ENCODE peak calls at places on chromosomes 3 and 15, in four cellular contexts. W is K562, G is GM12878, A is H1. U is an unnamed sample.

GRCh38 chr3:112634786-112635541 is 6.0 kb downstream of the CCDC80 start:
- DNase-seq in A (no peak), G (no peak), W (no peak), U (peak)

GRCh38 chr3:187955076-187955952 is 198.6 kb upstream of the LPP start:
- DNase-seq in W (no peak), A (no peak), G (no peak), U (peak)

GRCh38 chr3:132522353-132522752 is 74.7 kb upstream of the ACKR4 start:
- DNase-seq in W (no peak), A (no peak), G (peak), U (no peak)

GRCh38 chr15:94237903-94238302 is 6.5 kb downstream of the MCTP2 start:
- DNase-seq in W (no peak), A (no peak), G (no peak), U (peak)

GRCh38 chr3:101888653-101889052 is 39.3 kb downstream of the NFKBIZ start:
- DNase-seq in G (no peak), W (no peak), A (no peak), U (no peak)

GRCh38 chr3:31534036-31534435 is 1.3 kb downstream of the STT3B start:
- DNase-seq in A (no peak), G (peak), W (no peak), U (peak)

GRCh38 chr15:89863918-89864317 is 29.9 kb downstream of the AP3S2 start:
- DNase-seq in A (no peak), W (no peak), G (no peak), U (no peak)

GRCh38 chr15:20355256-20355868 is 186.2 kb downstream of the GOLGA6L6 start:
- DNase-seq in W (no peak), G (no peak), A (no peak), U (no peak)

GRCh38 chr15:94584833-94585244 is 353.5 kb downstream of the MCTP2 start:
- DNase-seq in A (no peak), W (no peak), G (peak), U (no peak)

GRCh38 chr3:27108322-27108721 is 260.9 kb downstream of the NEK10 start:
- DNase-seq in A (no peak), G (no peak), W (no peak), U (no peak)

GRCh38 chr3:176032043-176032442 is 1165.2 kb downstream of the TBL1XR1 start:
- DNase-seq in G (no peak), W (no peak), A (no peak), U (peak)
- TF ChIP-seq CHD1 in G (no peak), W (no peak), A (no peak), U (no peak)

GRCh38 chr3:169769287-169770181 is at the start of gene ACTRT3:
- DNase-seq in G (no peak), A (no peak), W (no peak), U (peak)
- TF ChIP-seq CHD1 in G (no peak), A (peak), W (no peak), U (no peak)

DNA sequence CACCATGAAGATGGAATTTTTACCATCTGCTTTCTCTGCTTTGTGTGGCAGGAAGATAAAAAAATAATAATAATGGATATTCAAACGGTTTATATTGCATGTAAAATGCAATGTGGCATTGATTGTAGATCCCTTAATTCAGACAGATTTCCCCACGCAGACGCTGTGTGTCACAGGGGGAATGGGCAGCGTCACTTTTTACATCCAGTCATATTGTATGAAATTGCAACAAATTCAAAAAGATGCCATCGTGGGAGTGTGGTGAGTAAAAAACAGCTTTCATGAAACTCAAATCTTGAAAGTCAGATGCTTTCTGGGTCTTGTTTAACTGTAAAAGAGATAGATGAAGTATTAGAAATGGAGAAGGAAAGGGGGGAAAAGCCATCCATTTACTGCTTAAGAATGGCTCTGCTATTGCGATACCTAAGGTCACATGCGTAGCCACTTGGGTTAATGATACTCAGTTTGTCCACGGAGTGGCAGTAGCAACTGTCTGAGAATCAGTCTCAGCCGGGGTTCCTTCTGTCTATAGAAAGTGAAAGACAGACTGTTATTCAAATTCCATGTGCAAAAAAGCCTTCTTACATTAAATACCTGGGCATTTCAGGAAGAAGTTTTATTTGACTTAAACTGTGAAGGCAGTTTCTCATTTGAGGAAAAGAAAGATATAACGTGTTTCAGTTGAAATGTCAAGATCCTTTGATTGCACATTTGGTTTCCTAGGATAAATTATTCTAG is 28.5 kb downstream of the BTD start:
- DNase-seq in G (peak), A (no peak), W (peak), U (peak)
- TF ChIP-seq CHD1 in G (no peak), A (no peak), W (no peak), U (peak)

GRCh38 chr15:88664151-88664778 is 25.4 kb downstream of the ISG20 start:
- DNase-seq in A (no peak), G (no peak), W (no peak), U (no peak)
- TF ChIP-seq CHD1 in A (no peak), G (no peak), W (no peak), U (no peak)

GRCh38 chr3:147377412-147378185 is 28.7 kb downstream of the ZIC4 start:
- DNase-seq in G (no peak), A (peak), W (no peak), U (no peak)
- TF ChIP-seq CHD1 in G (no peak), A (no peak), W (no peak), U (no peak)

DNA sequence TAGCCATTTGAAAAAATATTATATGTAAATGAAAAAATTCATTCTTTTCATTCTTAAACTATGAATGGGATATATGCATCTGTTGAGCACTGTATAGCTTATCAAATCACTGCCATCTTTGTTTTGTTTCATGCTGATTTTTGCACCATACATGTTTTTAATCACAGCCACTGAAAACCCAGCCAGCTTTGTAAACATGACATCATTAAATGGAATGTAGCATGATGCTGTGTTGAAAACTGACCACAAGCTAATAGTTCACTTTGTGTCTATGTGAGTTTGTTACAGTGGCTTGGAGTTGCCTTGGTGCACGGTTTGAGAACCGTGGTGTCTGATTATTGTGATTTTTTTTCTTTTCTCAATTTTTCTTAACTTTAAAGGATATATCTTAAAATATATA is 75.7 kb downstream of the GMPS start:
- DNase-seq in G (no peak), W (no peak), A (no peak), U (peak)
- TF ChIP-seq CHD1 in G (no peak), W (no peak), A (no peak), U (no peak)

GRCh38 chr3:161406594-161407555 is 35.6 kb upstream of the SPTSSB start:
- DNase-seq in W (no peak), A (no peak), G (no peak), U (no peak)

GRCh38 chr3:161413127-161413854 is 42.0 kb upstream of the SPTSSB start:
- DNase-seq in A (no peak), W (no peak), G (no peak), U (peak)

GRCh38 chr3:161412117-161412516 is 40.8 kb upstream of the SPTSSB start:
- DNase-seq in W (no peak), A (no peak), G (no peak), U (no peak)

GRCh38 chr3:161409069-161409468 is 37.8 kb upstream of the SPTSSB start:
- DNase-seq in W (peak), G (no peak), A (no peak), U (peak)

GRCh38 chr3:161409858-161410257 is 38.5 kb upstream of the SPTSSB start:
- DNase-seq in W (no peak), A (no peak), G (no peak), U (no peak)
- TF ChIP-seq CHD1 in W (no peak), A (no peak), G (no peak), U (no peak)

GRCh38 chr15:74233373-74233772 is 2.8 kb upstream of the CCDC33 start:
- DNase-seq in G (no peak), W (no peak), A (no peak), U (no peak)

GRCh38 chr15:74229686-74230085 is 6.4 kb upstream of the CCDC33 start:
- DNase-seq in A (no peak), W (no peak), G (no peak), U (no peak)

GRCh38 chr15:74233864-74234597 is 2.1 kb upstream of the CCDC33 start:
- DNase-seq in W (no peak), A (no peak), G (no peak), U (no peak)

GRCh38 chr15:74228723-74229081 is 7.4 kb upstream of the CCDC33 start:
- DNase-seq in A (no peak), W (no peak), G (no peak), U (peak)

DNA sequence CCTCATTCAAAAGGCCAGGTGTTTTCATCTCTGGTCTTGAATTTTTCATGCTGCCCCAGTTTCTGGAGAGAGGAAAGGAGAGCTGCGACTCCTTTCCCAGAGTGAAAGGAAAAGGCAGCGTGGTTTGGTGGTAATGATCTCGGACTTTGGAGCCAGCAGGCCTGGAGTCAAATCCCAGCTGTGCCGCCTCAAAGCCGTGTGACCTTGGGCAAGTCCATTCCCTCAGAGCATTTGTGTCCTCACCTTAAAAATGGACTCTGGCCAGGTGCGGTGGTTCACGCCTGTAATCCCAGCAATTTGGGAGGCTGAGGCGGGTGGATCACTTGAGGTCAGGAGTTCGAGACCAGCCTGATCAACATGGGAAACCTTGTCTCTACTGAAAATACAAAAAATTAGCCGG is 4.7 kb upstream of the CCDC33 start:
- DNase-seq in W (no peak), A (no peak), G (no peak), U (no peak)
- TF ChIP-seq CHD1 in W (no peak), A (no peak), G (no peak), U (no peak)

U was measured in IMR-90.